ENCODE peak calls at places on chromosomes 11 and 22, in seven cellular contexts. B, E, G, I, O, U and A are unnamed samples.

GRCh38 chr22:24225044-24225601 is 19.8 kb downstream of the GGT5 start:
- DNase-seq in I (no peak), U (no peak), E (no peak), B (no peak), G (no peak), O (no peak), A (no peak)

GRCh38 chr11:2800655-2801531 is 84.7 kb downstream of the CDKN1C start:
- DNase-seq in U (no peak), B (peak), E (peak), G (no peak), I (no peak), O (peak), A (no peak)

GRCh38 chr22:21694795-21695431 is 29.1 kb downstream of the PPIL2 start:
- DNase-seq in I (no peak), E (no peak), G (no peak), B (no peak), O (no peak), U (no peak), A (no peak)

GRCh38 chr22:22076361-22076760 is 93.8 kb upstream of the TOP3B start:
- DNase-seq in I (no peak), U (no peak), B (no peak), G (no peak), O (no peak), E (no peak), A (no peak)

GRCh38 chr11:103714246-103714645 is 322.2 kb upstream of the DDI1 start:
- DNase-seq in E (no peak), G (no peak), I (no peak), B (no peak), O (no peak), U (peak), A (no peak)

GRCh38 chr22:46007003-46007847 is 30.3 kb upstream of the WNT7B start:
- DNase-seq in I (peak), E (peak), G (peak), O (peak), U (peak), B (peak), A (peak)

GRCh38 chr22:46773074-46773473 is 10.6 kb downstream of the TBC1D22A start:
- DNase-seq in G (no peak), B (no peak), O (no peak), U (no peak), E (no peak), I (no peak), A (no peak)

GRCh38 chr11:76263657-76264056 is 57.4 kb upstream of the WNT11 start:
- DNase-seq in E (no peak), O (no peak), U (no peak), G (no peak), B (no peak), I (no peak), A (no peak)

GRCh38 chr11:96215094-96215782 is 127.8 kb downstream of the MAML2 start:
- DNase-seq in E (no peak), I (peak), B (peak), O (no peak), U (peak), G (no peak), A (no peak)

DNA sequence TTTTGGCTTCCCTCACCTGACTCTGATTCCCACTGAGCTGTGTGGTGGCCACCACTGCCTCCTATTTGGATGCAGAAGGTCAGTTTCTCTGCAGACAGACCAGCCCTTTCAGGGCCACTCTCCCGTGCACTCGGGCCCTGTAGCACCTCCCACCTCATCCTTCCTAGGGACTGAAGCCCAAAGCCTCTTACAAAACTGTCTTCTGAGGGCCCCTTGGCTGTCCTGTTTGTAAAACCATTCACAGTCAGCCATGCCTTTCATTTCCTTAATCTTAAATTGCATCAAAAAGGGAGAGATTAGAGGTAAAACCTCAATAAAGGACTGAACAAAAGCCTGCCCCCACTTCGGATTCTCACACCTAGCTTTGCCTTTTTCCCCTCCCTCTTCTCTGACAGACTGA is 247.0 kb upstream of the CADM1 start:
- DNase-seq in O (no peak), U (no peak), E (no peak), B (no peak), G (no peak), I (no peak), A (no peak)
- H3K4me3 ChIP-seq in O (no peak), U (no peak), E (no peak), B (no peak), G (no peak), I (no peak), A (no peak)

GRCh38 chr11:94493146-94493442 is 550 bp downstream of the MRE11 start:
- DNase-seq in G (no peak), E (no peak), I (peak), O (no peak), B (no peak), U (no peak), A (no peak)

GRCh38 chr11:94494200-94494545 is 389 bp downstream of the ANKRD49 start:
- DNase-seq in G (no peak), U (no peak), O (no peak), I (no peak), E (no peak), B (no peak), A (no peak)

DNA sequence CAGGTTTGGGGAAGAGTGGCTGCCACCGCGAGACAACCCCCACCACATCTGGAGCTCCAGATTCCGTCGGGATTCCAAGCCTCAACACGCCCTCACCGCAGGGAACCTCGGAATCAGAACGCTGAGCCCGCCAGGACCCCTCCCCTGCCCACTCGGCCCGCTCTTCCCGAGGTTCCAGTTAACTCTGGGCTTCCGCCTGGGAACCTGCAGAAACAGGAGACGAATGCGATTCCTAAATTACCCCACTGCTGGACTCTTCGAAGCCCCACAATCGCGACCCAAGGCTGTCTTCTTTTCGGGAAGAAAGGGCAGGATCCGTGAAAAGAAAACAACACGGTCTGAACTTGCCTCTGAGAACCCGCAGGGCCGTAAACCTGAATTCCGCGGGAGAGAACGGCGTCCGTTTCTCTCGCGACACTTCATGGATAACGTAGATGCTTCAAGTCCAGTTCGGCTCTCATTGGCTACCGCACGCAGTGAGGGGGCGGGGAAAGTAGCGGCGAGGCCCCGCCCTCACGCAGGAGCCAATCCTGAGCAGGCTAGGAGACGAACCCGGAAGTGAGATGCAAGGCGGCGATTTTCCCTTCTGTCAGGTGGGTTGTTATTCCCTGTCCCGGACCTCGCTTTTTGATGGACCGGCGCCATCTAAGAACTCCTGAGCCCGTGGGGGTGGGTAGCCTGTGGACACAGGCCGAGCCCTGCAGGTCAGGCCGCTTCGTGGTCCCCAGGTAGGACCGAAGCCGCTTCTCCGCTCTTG is at the start of the genes ANKRD49 and MRE11:
- DNase-seq in G (peak), B (peak), I (peak), O (peak), E (peak), U (peak), A (peak)
- TF ChIP-seq POLR2A in G (peak), B (no peak), I (peak), O (peak), E (no peak), U (peak), A (peak)

GRCh38 chr11:28470180-28470579 is 362.0 kb downstream of the METTL15 start:
- DNase-seq in B (no peak), U (no peak), I (no peak), O (no peak), E (no peak), G (no peak), A (no peak)
- H3K4me3 ChIP-seq in B (no peak), U (no peak), I (no peak), O (no peak), E (no peak), G (no peak), A (no peak)

DNA sequence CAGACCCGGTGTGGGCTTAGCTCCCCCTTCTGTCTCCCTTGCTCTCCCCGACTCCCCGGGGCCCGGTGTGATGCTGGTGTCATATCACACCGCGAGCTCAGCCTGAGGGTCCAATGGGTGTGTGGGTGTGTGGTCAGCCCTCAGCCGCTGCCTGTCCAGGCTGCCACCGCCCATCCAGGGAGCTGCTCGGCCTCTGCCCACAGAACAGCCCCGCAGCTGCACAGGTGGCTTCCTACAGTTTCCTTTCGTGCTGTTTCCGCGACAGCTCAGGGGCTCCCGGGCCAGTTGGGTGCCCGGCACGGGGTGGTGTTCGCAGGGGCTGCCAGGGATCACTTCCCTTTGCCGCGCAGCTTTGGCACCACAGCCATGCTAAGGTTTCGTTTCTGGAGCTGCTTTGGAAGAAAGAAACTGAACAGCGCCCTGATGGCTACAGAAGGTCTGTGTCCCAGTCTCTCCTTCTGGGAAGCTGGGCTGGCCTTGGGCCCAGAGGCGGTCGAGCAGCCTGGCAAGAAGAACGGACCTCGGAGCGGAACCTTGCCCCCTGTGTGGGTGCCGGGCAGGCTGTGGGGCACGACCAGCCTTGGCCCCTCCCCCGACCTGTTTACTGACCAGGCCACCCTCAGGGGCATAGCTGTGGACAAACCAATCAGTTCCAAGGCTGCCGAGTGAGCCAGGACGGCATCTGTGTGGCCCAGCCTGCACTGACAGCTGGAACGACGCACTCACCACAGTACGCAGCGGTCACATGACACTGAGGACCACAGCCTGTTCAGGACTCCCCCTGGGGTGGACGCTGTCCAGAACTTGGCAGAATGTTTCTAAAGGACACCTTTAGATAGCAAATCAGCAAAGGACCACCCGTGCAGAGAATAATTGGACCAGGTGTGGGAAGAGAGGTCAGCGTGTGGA is 7.0 kb downstream of the PIM3 start:
- DNase-seq in U (no peak), E (peak), O (peak), B (peak), I (no peak), G (peak), A (peak)
- TF ChIP-seq POLR2A in U (no peak), E (no peak), O (no peak), B (no peak), I (no peak), G (no peak), A (no peak)

GRCh38 chr11:121163658-121164308 is 62.7 kb downstream of the TECTA start:
- DNase-seq in B (no peak), G (no peak), E (no peak), O (no peak), U (no peak), I (no peak), A (no peak)
- H3K4me3 ChIP-seq in B (no peak), G (no peak), E (no peak), O (no peak), U (no peak), I (no peak), A (no peak)

GRCh38 chr11:12282676-12283075 is 94.7 kb upstream of the PARVA start:
- DNase-seq in O (no peak), U (no peak), G (no peak), B (no peak), I (no peak), E (no peak), A (no peak)

GRCh38 chr11:12280199-12280837 is 97.1 kb upstream of the PARVA start:
- DNase-seq in E (no peak), O (no peak), B (peak), I (no peak), G (no peak), U (no peak), A (no peak)

GRCh38 chr11:12279672-12280108 is 97.7 kb upstream of the PARVA start:
- DNase-seq in I (no peak), B (peak), G (no peak), U (no peak), O (no peak), E (no peak), A (peak)

GRCh38 chr11:12280838-12281565 is 96.4 kb upstream of the PARVA start:
- DNase-seq in I (no peak), B (no peak), G (no peak), O (no peak), E (no peak), U (peak), A (no peak)

DNA sequence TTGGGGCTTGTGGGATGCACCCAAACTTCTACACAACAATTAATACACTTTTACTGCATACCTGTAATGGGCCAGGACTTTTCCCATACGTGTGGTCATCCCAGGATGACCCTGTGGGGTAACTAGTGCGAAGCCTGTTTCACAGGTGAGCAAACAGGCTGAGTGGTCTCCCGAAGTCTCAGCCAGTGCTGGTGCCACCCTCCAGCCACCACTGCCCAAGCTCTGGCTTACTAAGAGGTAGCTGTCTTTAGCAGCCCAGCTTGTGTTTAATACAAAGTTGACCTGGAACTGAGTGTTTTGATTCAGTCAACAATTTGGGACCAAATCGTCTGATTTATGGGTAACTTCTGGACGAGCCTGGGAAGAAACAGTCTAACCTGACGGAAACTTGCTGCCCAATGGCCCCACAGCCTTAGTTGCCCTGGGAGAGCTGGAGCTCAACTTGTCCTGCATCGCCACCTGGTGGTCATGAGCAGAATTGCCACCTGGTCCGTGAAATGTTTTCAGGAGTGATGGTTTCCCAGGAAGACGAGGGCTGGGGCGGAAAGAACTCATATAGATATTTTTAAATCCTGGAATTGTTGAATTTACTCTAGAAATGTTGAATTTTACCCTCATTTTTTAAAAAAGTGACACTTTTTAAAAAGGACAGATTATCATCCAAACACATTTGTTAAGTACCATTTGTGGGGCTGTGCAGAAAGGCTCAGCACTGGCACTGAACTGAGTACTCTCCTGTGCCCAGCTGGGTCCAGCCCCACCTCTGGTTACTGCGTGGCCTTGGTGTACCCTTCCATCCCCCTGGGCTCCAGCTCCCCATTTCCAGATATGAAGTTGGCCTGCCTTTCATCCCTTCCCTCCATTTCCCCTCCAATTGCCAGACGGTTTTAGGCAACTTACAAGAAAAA is 95.5 kb upstream of the PARVA start:
- DNase-seq in O (peak), I (peak), G (peak), U (peak), E (peak), B (peak), A (peak)
- TF ChIP-seq POLR2A in O (no peak), I (no peak), G (no peak), U (peak), E (no peak), B (no peak), A (no peak)

GRCh38 chr11:129695543-129696308 is 119.9 kb upstream of the TMEM45B start:
- DNase-seq in I (peak), E (peak), B (peak), G (peak), O (peak), U (peak), A (peak)

GRCh38 chr11:129698212-129698611 is 117.4 kb upstream of the TMEM45B start:
- DNase-seq in E (no peak), G (no peak), B (no peak), I (peak), O (no peak), U (no peak), A (no peak)

GRCh38 chr11:129694538-129694937 is 121.1 kb upstream of the TMEM45B start:
- DNase-seq in G (no peak), E (no peak), B (no peak), U (no peak), I (peak), O (no peak), A (no peak)

GRCh38 chr11:129694966-129695365 is 120.7 kb upstream of the TMEM45B start:
- DNase-seq in O (no peak), I (no peak), E (no peak), B (no peak), G (no peak), U (no peak), A (peak)

GRCh38 chr11:129696309-129696989 is 119.2 kb upstream of the TMEM45B start:
- DNase-seq in B (no peak), G (no peak), O (no peak), E (no peak), I (no peak), U (no peak), A (no peak)
- H3K4me3 ChIP-seq in B (no peak), G (no peak), O (no peak), E (no peak), I (no peak), U (no peak), A (no peak)

DNA sequence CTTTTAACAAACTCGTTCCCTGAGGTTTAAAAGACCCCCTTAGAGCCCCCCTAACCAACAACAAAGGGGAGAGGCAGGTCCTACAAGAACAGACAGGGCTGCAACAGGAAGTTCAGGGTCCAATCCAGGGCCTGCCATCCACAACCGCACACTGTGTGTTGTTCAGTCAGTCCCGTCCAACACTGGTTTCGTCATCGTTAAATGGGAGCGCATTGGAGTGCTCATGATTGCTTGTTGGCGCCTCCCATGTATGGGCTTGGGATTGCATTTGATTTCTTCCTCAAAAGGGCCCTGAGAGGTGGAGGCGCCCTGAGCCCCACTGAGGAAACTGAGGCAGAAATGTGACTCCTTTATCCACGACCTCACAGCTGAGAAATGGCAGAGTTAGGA is 174.1 kb downstream of the MN1 start:
- DNase-seq in E (no peak), G (no peak), I (peak), B (no peak), O (no peak), U (no peak), A (no peak)
- TF ChIP-seq POLR2A in E (no peak), G (no peak), I (no peak), B (no peak), O (no peak), U (no peak), A (no peak)

GRCh38 chr11:65290448-65291165 is 24.1 kb upstream of the CDC42EP2 start:
- DNase-seq in B (peak), O (peak), G (no peak), E (peak), I (peak), U (peak), A (peak)

GRCh38 chr11:65292866-65293265 is 21.8 kb upstream of the CDC42EP2 start:
- DNase-seq in E (no peak), I (no peak), U (no peak), B (no peak), G (no peak), O (no peak), A (no peak)

GRCh38 chr11:65293909-65294381 is 20.7 kb upstream of the CDC42EP2 start:
- DNase-seq in O (no peak), E (peak), U (no peak), I (no peak), B (no peak), G (no peak), A (no peak)

GRCh38 chr11:65288706-65289536 is 25.7 kb upstream of the CDC42EP2 start:
- DNase-seq in B (peak), E (peak), I (no peak), G (no peak), U (no peak), O (no peak), A (peak)

DNA sequence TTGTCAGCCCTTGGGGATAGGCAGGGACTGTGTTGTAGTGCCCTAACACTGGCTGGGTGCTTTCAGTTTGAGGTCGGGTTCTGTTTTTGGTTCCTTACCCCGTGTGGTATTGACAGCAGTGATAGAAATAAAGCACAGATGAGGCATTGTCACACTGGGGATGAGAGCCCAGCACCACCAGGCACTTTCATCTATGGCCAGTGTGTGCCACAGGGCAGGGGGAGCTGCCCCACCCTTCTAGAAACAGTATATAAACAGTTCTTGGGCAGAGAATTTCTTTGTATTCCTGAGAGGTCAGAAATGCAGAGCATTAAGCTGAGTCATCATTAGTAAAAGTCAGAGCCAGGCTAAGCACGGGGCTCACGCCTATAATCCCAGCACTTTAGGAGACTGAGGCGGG is 23.1 kb upstream of the CDC42EP2 start:
- DNase-seq in G (no peak), O (no peak), B (peak), I (no peak), E (no peak), U (peak), A (no peak)
- H3K4me3 ChIP-seq in G (no peak), O (no peak), B (no peak), I (no peak), E (no peak), U (no peak), A (no peak)